ENCODE peak calls at places on chromosomes 7 and 10, in nine cellular contexts. E, M, X, A, U, I, Z, C and S are unnamed samples.

GRCh38 chr7:41130021-41130420 is 572.9 kb downstream of the INHBA start:
- DNase-seq in A (no peak), E (no peak), M (no peak), Z (no peak), X (no peak), I (no peak), C (peak), U (no peak), S (no peak)

GRCh38 chr7:70446448-70447143 is 685.3 kb upstream of the GALNT17 start:
- DNase-seq in I (no peak), E (no peak), U (peak), M (no peak), Z (peak), C (peak), X (no peak), A (no peak), S (no peak)

GRCh38 chr10:79387974-79388850 is 40.9 kb downstream of the PPIF start:
- DNase-seq in E (no peak), A (no peak), M (no peak), I (no peak), X (no peak), Z (no peak), U (no peak), C (no peak), S (no peak)

GRCh38 chr10:45179716-45180115 is 135.7 kb downstream of the OR13A1 start:
- DNase-seq in U (no peak), Z (no peak), M (no peak), X (no peak), A (no peak), E (no peak), C (no peak), I (no peak), S (no peak)

GRCh38 chr10:29535012-29535777 is 99.6 kb downstream of the SVIL start:
- DNase-seq in Z (peak), I (peak), M (peak), C (peak), X (peak), U (no peak), E (no peak), A (no peak), S (peak)

GRCh38 chr10:17637869-17638268 is 6.1 kb upstream of the STAM start:
- DNase-seq in U (no peak), M (no peak), X (no peak), C (no peak), E (no peak), A (no peak), Z (no peak), I (no peak), S (no peak)

GRCh38 chr10:62554632-62555199 is 180.5 kb downstream of the ZNF365 start:
- DNase-seq in A (no peak), U (peak), I (peak), M (peak), C (peak), X (peak), E (no peak), Z (no peak), S (peak)

GRCh38 chr7:48094861-48095293 is 5.8 kb downstream of the UPP1 start:
- DNase-seq in I (no peak), M (no peak), C (no peak), A (no peak), Z (no peak), X (no peak), E (no peak), U (no peak), S (no peak)

GRCh38 chr7:7957513-7957912 is 11.1 kb upstream of the GLCCI1 start:
- DNase-seq in A (no peak), U (no peak), E (no peak), M (no peak), C (no peak), Z (no peak), X (no peak), I (no peak), S (no peak)

GRCh38 chr7:87564290-87564963 is 36.3 kb downstream of the ABCB1 start:
- DNase-seq in U (no peak), Z (peak), X (peak), A (no peak), I (peak), C (no peak), M (no peak), E (no peak), S (no peak)

GRCh38 chr7:47635091-47636090 is 53.5 kb upstream of the TNS3 start:
- DNase-seq in E (no peak), U (peak), A (no peak), C (peak), M (no peak), Z (peak), I (peak), X (peak), S (no peak)

GRCh38 chr7:121931149-121931922 is 58.4 kb downstream of the PTPRZ1 start:
- DNase-seq in A (no peak), E (no peak), M (no peak), Z (peak), C (no peak), I (no peak), X (no peak), U (no peak), S (no peak)

GRCh38 chr7:46450425-46450824 is 529.4 kb upstream of the IGFBP3 start:
- DNase-seq in U (no peak), C (no peak), E (no peak), I (no peak), M (no peak), Z (no peak), X (no peak), A (no peak), S (no peak)

GRCh38 chr10:131777921-131778320 is 122.9 kb upstream of the PPP2R2D start:
- DNase-seq in Z (no peak), M (no peak), E (no peak), U (no peak), A (no peak), X (no peak), C (no peak), I (no peak), S (no peak)